ENCODE peak calls at places on chromosome 22, in ten cellular contexts. One of them, this sample, is unnamed.

GRCh38 chr22:47027766-47028165 is 265.3 kb downstream of the TBC1D22A start:
- DNase-seq in Panc1: no peak
- DNase-seq in activated gamma-delta T cell treated with anti-CD3 and anti-CD28 coated beads, Interleukin-2, amount 50 U/mL, for 16 hours: no peak
- DNase-seq in heart left ventricle: no peak
- DNase-seq in NCI-H1436: no peak
- DNase-seq in stimulated activated CD8-positive, alpha-beta memory T cell treated with anti-CD3 and anti-CD28 coated beads, Interleukin-7, amount 100 ng/mL, for 24 hours: no peak
- DNase-seq in Ammon's horn: no peak
- DNase-seq in pancreas: no peak
- DNase-seq in RPMI8226: no peak
- DNase-seq in DMS53: no peak
- DNase-seq in this sample: no peak

GRCh38 chr22:27782065-27782464 is 19.5 kb downstream of the MN1 start:
- DNase-seq in NCI-H1436: no peak
- DNase-seq in Panc1: no peak
- DNase-seq in DMS53: no peak
- DNase-seq in pancreas: no peak
- DNase-seq in RPMI8226: no peak
- DNase-seq in Ammon's horn: no peak
- DNase-seq in activated gamma-delta T cell treated with anti-CD3 and anti-CD28 coated beads, Interleukin-2, amount 50 U/mL, for 16 hours: no peak
- DNase-seq in heart left ventricle: peak; percentile 74
- DNase-seq in stimulated activated CD8-positive, alpha-beta memory T cell treated with anti-CD3 and anti-CD28 coated beads, Interleukin-7, amount 100 ng/mL, for 24 hours: no peak
- DNase-seq in this sample: no peak

GRCh38 chr22:27626675-27627443 is 174.7 kb downstream of the MN1 start:
- DNase-seq in NCI-H1436: no peak
- DNase-seq in DMS53: no peak
- DNase-seq in heart left ventricle: no peak
- DNase-seq in activated gamma-delta T cell treated with anti-CD3 and anti-CD28 coated beads, Interleukin-2, amount 50 U/mL, for 16 hours: no peak
- DNase-seq in pancreas: no peak
- DNase-seq in Ammon's horn: no peak
- DNase-seq in stimulated activated CD8-positive, alpha-beta memory T cell treated with anti-CD3 and anti-CD28 coated beads, Interleukin-7, amount 100 ng/mL, for 24 hours: no peak
- DNase-seq in Panc1: no peak
- DNase-seq in RPMI8226: no peak
- DNase-seq in this sample: no peak

GRCh38 chr22:22119003-22119402 is 125.6 kb upstream of the VPREB1 start:
- DNase-seq in Ammon's horn: no peak
- DNase-seq in RPMI8226: no peak
- DNase-seq in activated gamma-delta T cell treated with anti-CD3 and anti-CD28 coated beads, Interleukin-2, amount 50 U/mL, for 16 hours: no peak
- DNase-seq in pancreas: no peak
- DNase-seq in NCI-H1436: no peak
- DNase-seq in Panc1: no peak
- DNase-seq in stimulated activated CD8-positive, alpha-beta memory T cell treated with anti-CD3 and anti-CD28 coated beads, Interleukin-7, amount 100 ng/mL, for 24 hours: no peak
- DNase-seq in DMS53: no peak
- DNase-seq in heart left ventricle: no peak
- DNase-seq in this sample: no peak

GRCh38 chr22:48441553-48441850 is 1386.2 kb downstream of the BRD1 start:
- DNase-seq in Ammon's horn: no peak
- DNase-seq in DMS53: no peak
- DNase-seq in pancreas: no peak
- DNase-seq in Panc1: no peak
- DNase-seq in NCI-H1436: no peak
- DNase-seq in stimulated activated CD8-positive, alpha-beta memory T cell treated with anti-CD3 and anti-CD28 coated beads, Interleukin-7, amount 100 ng/mL, for 24 hours: no peak
- DNase-seq in RPMI8226: no peak
- DNase-seq in activated gamma-delta T cell treated with anti-CD3 and anti-CD28 coated beads, Interleukin-2, amount 50 U/mL, for 16 hours: no peak
- DNase-seq in heart left ventricle: peak; percentile 23
- DNase-seq in this sample: no peak

GRCh38 chr22:39237276-39238123 is 7.3 kb downstream of the PDGFB start:
- DNase-seq in pancreas: peak; percentile 31
- DNase-seq in Ammon's horn: no peak
- DNase-seq in Panc1: no peak
- DNase-seq in stimulated activated CD8-positive, alpha-beta memory T cell treated with anti-CD3 and anti-CD28 coated beads, Interleukin-7, amount 100 ng/mL, for 24 hours: no peak
- DNase-seq in NCI-H1436: peak; percentile 45
- DNase-seq in activated gamma-delta T cell treated with anti-CD3 and anti-CD28 coated beads, Interleukin-2, amount 50 U/mL, for 16 hours: no peak
- DNase-seq in DMS53: peak; percentile 71
- DNase-seq in heart left ventricle: no peak
- DNase-seq in RPMI8226: no peak
- DNase-seq in this sample: no peak

GRCh38 chr22:24566899-24567511 is 11.2 kb downstream of the SNRPD3 start:
- DNase-seq in stimulated activated CD8-positive, alpha-beta memory T cell treated with anti-CD3 and anti-CD28 coated beads, Interleukin-7, amount 100 ng/mL, for 24 hours: no peak
- DNase-seq in pancreas: no peak
- DNase-seq in Ammon's horn: no peak
- DNase-seq in heart left ventricle: no peak
- DNase-seq in activated gamma-delta T cell treated with anti-CD3 and anti-CD28 coated beads, Interleukin-2, amount 50 U/mL, for 16 hours: no peak
- DNase-seq in RPMI8226: no peak
- DNase-seq in DMS53: no peak
- DNase-seq in Panc1: no peak
- DNase-seq in NCI-H1436: no peak
- DNase-seq in this sample: no peak

GRCh38 chr22:48169227-48169626 is 1406.8 kb downstream of the TBC1D22A start:
- DNase-seq in heart left ventricle: no peak
- DNase-seq in RPMI8226: no peak
- DNase-seq in stimulated activated CD8-positive, alpha-beta memory T cell treated with anti-CD3 and anti-CD28 coated beads, Interleukin-7, amount 100 ng/mL, for 24 hours: no peak
- DNase-seq in Panc1: no peak
- DNase-seq in activated gamma-delta T cell treated with anti-CD3 and anti-CD28 coated beads, Interleukin-2, amount 50 U/mL, for 16 hours: no peak
- DNase-seq in NCI-H1436: no peak
- DNase-seq in DMS53: no peak
- DNase-seq in pancreas: no peak
- DNase-seq in Ammon's horn: no peak
- DNase-seq in this sample: no peak

GRCh38 chr22:40401532-40401931 is 31.1 kb downstream of the SGSM3 start:
- DNase-seq in activated gamma-delta T cell treated with anti-CD3 and anti-CD28 coated beads, Interleukin-2, amount 50 U/mL, for 16 hours: peak; percentile 54
- DNase-seq in heart left ventricle: no peak
- DNase-seq in stimulated activated CD8-positive, alpha-beta memory T cell treated with anti-CD3 and anti-CD28 coated beads, Interleukin-7, amount 100 ng/mL, for 24 hours: peak; percentile 20
- DNase-seq in Panc1: no peak
- DNase-seq in NCI-H1436: no peak
- DNase-seq in DMS53: no peak
- DNase-seq in Ammon's horn: no peak
- DNase-seq in RPMI8226: no peak
- DNase-seq in pancreas: peak; percentile 49
- DNase-seq in this sample: no peak

GRCh38 chr22:32232447-32232846 is 22.7 kb downstream of the SLC5A4 start:
- DNase-seq in Panc1: no peak
- DNase-seq in NCI-H1436: no peak
- DNase-seq in activated gamma-delta T cell treated with anti-CD3 and anti-CD28 coated beads, Interleukin-2, amount 50 U/mL, for 16 hours: no peak
- DNase-seq in Ammon's horn: no peak
- DNase-seq in RPMI8226: no peak
- DNase-seq in pancreas: no peak
- DNase-seq in DMS53: no peak
- DNase-seq in heart left ventricle: no peak
- DNase-seq in stimulated activated CD8-positive, alpha-beta memory T cell treated with anti-CD3 and anti-CD28 coated beads, Interleukin-7, amount 100 ng/mL, for 24 hours: no peak
- DNase-seq in this sample: no peak

GRCh38 chr22:39634530-39635399 is 64.2 kb downstream of the CACNA1I start:
- DNase-seq in DMS53: peak; percentile 72
- DNase-seq in pancreas: no peak
- DNase-seq in NCI-H1436: no peak
- DNase-seq in Panc1: no peak
- DNase-seq in Ammon's horn: peak; percentile 54
- DNase-seq in RPMI8226: peak; percentile 66
- DNase-seq in activated gamma-delta T cell treated with anti-CD3 and anti-CD28 coated beads, Interleukin-2, amount 50 U/mL, for 16 hours: no peak
- DNase-seq in heart left ventricle: no peak
- DNase-seq in stimulated activated CD8-positive, alpha-beta memory T cell treated with anti-CD3 and anti-CD28 coated beads, Interleukin-7, amount 100 ng/mL, for 24 hours: no peak
- DNase-seq in this sample: peak; percentile 36

GRCh38 chr22:17580461-17581031 is 17.2 kb downstream of the SLC25A18 start:
- DNase-seq in activated gamma-delta T cell treated with anti-CD3 and anti-CD28 coated beads, Interleukin-2, amount 50 U/mL, for 16 hours: no peak
- DNase-seq in NCI-H1436: no peak
- DNase-seq in DMS53: no peak
- DNase-seq in RPMI8226: no peak
- DNase-seq in Panc1: no peak
- DNase-seq in stimulated activated CD8-positive, alpha-beta memory T cell treated with anti-CD3 and anti-CD28 coated beads, Interleukin-7, amount 100 ng/mL, for 24 hours: no peak
- DNase-seq in Ammon's horn: no peak
- DNase-seq in heart left ventricle: no peak
- DNase-seq in pancreas: no peak
- DNase-seq in this sample: no peak

GRCh38 chr22:46007003-46007847 is 30.3 kb upstream of the WNT7B start:
- DNase-seq in heart left ventricle: peak; percentile 81
- DNase-seq in DMS53: peak; percentile 87
- DNase-seq in activated gamma-delta T cell treated with anti-CD3 and anti-CD28 coated beads, Interleukin-2, amount 50 U/mL, for 16 hours: no peak
- DNase-seq in Panc1: no peak
- DNase-seq in stimulated activated CD8-positive, alpha-beta memory T cell treated with anti-CD3 and anti-CD28 coated beads, Interleukin-7, amount 100 ng/mL, for 24 hours: no peak
- DNase-seq in pancreas: peak; percentile 75
- DNase-seq in Ammon's horn: no peak
- DNase-seq in NCI-H1436: no peak
- DNase-seq in RPMI8226: peak; percentile 76
- DNase-seq in this sample: no peak

GRCh38 chr22:23243006-23243573 is 62.8 kb downstream of the BCR start:
- DNase-seq in activated gamma-delta T cell treated with anti-CD3 and anti-CD28 coated beads, Interleukin-2, amount 50 U/mL, for 16 hours: peak; percentile 43
- DNase-seq in DMS53: no peak
- DNase-seq in heart left ventricle: no peak
- DNase-seq in stimulated activated CD8-positive, alpha-beta memory T cell treated with anti-CD3 and anti-CD28 coated beads, Interleukin-7, amount 100 ng/mL, for 24 hours: peak; percentile 44
- DNase-seq in Panc1: no peak
- DNase-seq in NCI-H1436: no peak
- DNase-seq in RPMI8226: no peak
- DNase-seq in Ammon's horn: no peak
- DNase-seq in pancreas: no peak
- DNase-seq in this sample: no peak

GRCh38 chr22:27918351-27919221 is 470 bp downstream of the PITPNB start:
- DNase-seq in heart left ventricle: peak; percentile 79
- DNase-seq in Panc1: no peak
- DNase-seq in activated gamma-delta T cell treated with anti-CD3 and anti-CD28 coated beads, Interleukin-2, amount 50 U/mL, for 16 hours: peak; percentile 30
- DNase-seq in pancreas: peak; percentile 69
- DNase-seq in Ammon's horn: peak; percentile 33
- DNase-seq in stimulated activated CD8-positive, alpha-beta memory T cell treated with anti-CD3 and anti-CD28 coated beads, Interleukin-7, amount 100 ng/mL, for 24 hours: peak; percentile 26
- DNase-seq in RPMI8226: peak; percentile 56
- DNase-seq in DMS53: peak; percentile 37
- DNase-seq in NCI-H1436: peak; percentile 7
- DNase-seq in this sample: no peak

GRCh38 chr22:49298834-49299750 is 528.6 kb downstream of the BRD1 start:
- DNase-seq in Ammon's horn: no peak
- DNase-seq in DMS53: no peak
- DNase-seq in heart left ventricle: peak; percentile 37
- DNase-seq in pancreas: no peak
- DNase-seq in Panc1: no peak
- DNase-seq in activated gamma-delta T cell treated with anti-CD3 and anti-CD28 coated beads, Interleukin-2, amount 50 U/mL, for 16 hours: no peak
- DNase-seq in stimulated activated CD8-positive, alpha-beta memory T cell treated with anti-CD3 and anti-CD28 coated beads, Interleukin-7, amount 100 ng/mL, for 24 hours: no peak
- DNase-seq in NCI-H1436: no peak
- DNase-seq in RPMI8226: no peak
- DNase-seq in this sample: no peak

GRCh38 chr22:44541671-44542319 is 43.8 kb upstream of the RTL6 start:
- DNase-seq in Panc1: no peak
- DNase-seq in stimulated activated CD8-positive, alpha-beta memory T cell treated with anti-CD3 and anti-CD28 coated beads, Interleukin-7, amount 100 ng/mL, for 24 hours: no peak
- DNase-seq in activated gamma-delta T cell treated with anti-CD3 and anti-CD28 coated beads, Interleukin-2, amount 50 U/mL, for 16 hours: no peak
- DNase-seq in heart left ventricle: no peak
- DNase-seq in NCI-H1436: no peak
- DNase-seq in RPMI8226: no peak
- DNase-seq in Ammon's horn: no peak
- DNase-seq in DMS53: no peak
- DNase-seq in pancreas: no peak
- DNase-seq in this sample: no peak

GRCh38 chr22:41885576-41885975 is 29.3 kb downstream of the SHISA8 start:
- DNase-seq in heart left ventricle: no peak
- DNase-seq in stimulated activated CD8-positive, alpha-beta memory T cell treated with anti-CD3 and anti-CD28 coated beads, Interleukin-7, amount 100 ng/mL, for 24 hours: no peak
- DNase-seq in Ammon's horn: no peak
- DNase-seq in RPMI8226: no peak
- DNase-seq in pancreas: no peak
- DNase-seq in DMS53: no peak
- DNase-seq in activated gamma-delta T cell treated with anti-CD3 and anti-CD28 coated beads, Interleukin-2, amount 50 U/mL, for 16 hours: no peak
- DNase-seq in Panc1: no peak
- DNase-seq in NCI-H1436: no peak
- DNase-seq in this sample: no peak

This sample was measured in NCI-H1694 treated with DMSO at 0.1 percent for 48 hours.